ENCODE peak calls at places on chromosomes 6 and 20, in ten cellular contexts. One of them, this sample, is unnamed.

GRCh38 chr6:49003348-49003747 is 459.7 kb downstream of the MMUT start:
- DNase-seq in heart right ventricle: no peak
- DNase-seq in gastrocnemius medialis: no peak
- DNase-seq in H9: no peak
- DNase-seq in cardiac fibroblast: no peak
- DNase-seq in left ventricle myocardium inferior: no peak
- DNase-seq in PC-3: no peak
- DNase-seq in fibroblast of lung: no peak
- DNase-seq in OCI-LY7: no peak
- DNase-seq in neural progenitor cell: no peak
- DNase-seq in this sample: no peak

GRCh38 chr20:2993250-2993649 is 50.2 kb upstream of the GNRH2 start:
- DNase-seq in H9: no peak
- DNase-seq in OCI-LY7: no peak
- DNase-seq in neural progenitor cell: no peak
- DNase-seq in gastrocnemius medialis: no peak
- DNase-seq in left ventricle myocardium inferior: no peak
- DNase-seq in heart right ventricle: no peak
- DNase-seq in fibroblast of lung: no peak
- DNase-seq in PC-3: no peak
- DNase-seq in cardiac fibroblast: no peak
- DNase-seq in this sample: no peak

GRCh38 chr6:67131827-67132226 is 1424.8 kb upstream of the EYS start:
- DNase-seq in neural progenitor cell: peak
- DNase-seq in left ventricle myocardium inferior: no peak
- DNase-seq in OCI-LY7: no peak
- DNase-seq in H9: no peak
- DNase-seq in heart right ventricle: no peak
- DNase-seq in fibroblast of lung: peak
- DNase-seq in cardiac fibroblast: no peak
- DNase-seq in PC-3: peak
- DNase-seq in gastrocnemius medialis: no peak
- DNase-seq in this sample: no peak

GRCh38 chr20:53116733-53117132 is 144.6 kb downstream of the TSHZ2 start:
- DNase-seq in left ventricle myocardium inferior: no peak
- DNase-seq in OCI-LY7: no peak
- DNase-seq in neural progenitor cell: no peak
- DNase-seq in fibroblast of lung: no peak
- DNase-seq in heart right ventricle: no peak
- DNase-seq in gastrocnemius medialis: no peak
- DNase-seq in H9: no peak
- DNase-seq in cardiac fibroblast: no peak
- DNase-seq in PC-3: no peak
- DNase-seq in this sample: no peak

GRCh38 chr20:34112600-34113061 is 588 bp upstream of the EIF2S2 start:
- DNase-seq in gastrocnemius medialis: peak
- DNase-seq in fibroblast of lung: peak
- DNase-seq in PC-3: no peak
- DNase-seq in left ventricle myocardium inferior: no peak
- DNase-seq in heart right ventricle: peak
- DNase-seq in neural progenitor cell: peak
- DNase-seq in H9: peak
- DNase-seq in cardiac fibroblast: peak
- DNase-seq in OCI-LY7: no peak
- DNase-seq in this sample: peak

GRCh38 chr6:73743556-73743955 is 47.6 kb downstream of the CD109 start:
- DNase-seq in left ventricle myocardium inferior: no peak
- DNase-seq in gastrocnemius medialis: no peak
- DNase-seq in PC-3: no peak
- DNase-seq in cardiac fibroblast: no peak
- DNase-seq in heart right ventricle: no peak
- DNase-seq in fibroblast of lung: no peak
- DNase-seq in OCI-LY7: no peak
- DNase-seq in neural progenitor cell: no peak
- DNase-seq in H9: no peak
- DNase-seq in this sample: no peak

GRCh38 chr6:136582702-136583471 is 32.7 kb upstream of the MAP7 start:
- DNase-seq in cardiac fibroblast: peak
- DNase-seq in gastrocnemius medialis: no peak
- DNase-seq in H9: no peak
- DNase-seq in OCI-LY7: peak
- DNase-seq in left ventricle myocardium inferior: no peak
- DNase-seq in PC-3: peak
- DNase-seq in fibroblast of lung: peak
- DNase-seq in heart right ventricle: no peak
- DNase-seq in neural progenitor cell: no peak
- DNase-seq in this sample: no peak

GRCh38 chr6:75893058-75893775 is 144.2 kb downstream of the MYO6 start:
- DNase-seq in heart right ventricle: no peak
- DNase-seq in H9: no peak
- DNase-seq in neural progenitor cell: peak
- DNase-seq in left ventricle myocardium inferior: no peak
- DNase-seq in PC-3: peak
- DNase-seq in fibroblast of lung: peak
- DNase-seq in OCI-LY7: peak
- DNase-seq in cardiac fibroblast: peak
- DNase-seq in gastrocnemius medialis: no peak
- DNase-seq in this sample: peak

GRCh38 chr6:138099832-138100231 is 7.4 kb downstream of the PERP start:
- DNase-seq in cardiac fibroblast: peak
- DNase-seq in heart right ventricle: no peak
- DNase-seq in H9: no peak
- DNase-seq in OCI-LY7: no peak
- DNase-seq in PC-3: peak
- DNase-seq in neural progenitor cell: no peak
- DNase-seq in left ventricle myocardium inferior: no peak
- DNase-seq in gastrocnemius medialis: no peak
- DNase-seq in fibroblast of lung: peak
- DNase-seq in this sample: no peak

GRCh38 chr6:45163952-45164766 is 164.0 kb upstream of the RUNX2 start:
- DNase-seq in left ventricle myocardium inferior: no peak
- DNase-seq in OCI-LY7: no peak
- DNase-seq in gastrocnemius medialis: no peak
- DNase-seq in heart right ventricle: no peak
- DNase-seq in H9: no peak
- DNase-seq in cardiac fibroblast: peak
- DNase-seq in fibroblast of lung: no peak
- DNase-seq in PC-3: peak
- DNase-seq in neural progenitor cell: no peak
- DNase-seq in this sample: peak

GRCh38 chr6:38871745-38872568 is 156.8 kb downstream of the DNAH8 start:
- DNase-seq in PC-3: peak
- DNase-seq in neural progenitor cell: peak
- DNase-seq in cardiac fibroblast: peak
- DNase-seq in left ventricle myocardium inferior: no peak
- DNase-seq in fibroblast of lung: peak
- DNase-seq in heart right ventricle: peak
- DNase-seq in H9: peak
- DNase-seq in gastrocnemius medialis: no peak
- DNase-seq in OCI-LY7: peak
- DNase-seq in this sample: peak

GRCh38 chr6:108838101-108838717 is 10.0 kb upstream of the ARMC2 start:
- DNase-seq in left ventricle myocardium inferior: no peak
- DNase-seq in gastrocnemius medialis: no peak
- DNase-seq in H9: peak
- DNase-seq in heart right ventricle: no peak
- DNase-seq in PC-3: peak
- DNase-seq in neural progenitor cell: peak
- DNase-seq in fibroblast of lung: peak
- DNase-seq in cardiac fibroblast: no peak
- DNase-seq in OCI-LY7: no peak
- DNase-seq in this sample: peak
- TF ChIP-seq CTCF in left ventricle myocardium inferior: no peak
- TF ChIP-seq CTCF in gastrocnemius medialis: no peak
- TF ChIP-seq CTCF in H9: peak
- TF ChIP-seq CTCF in heart right ventricle: no peak
- TF ChIP-seq CTCF in PC-3: peak
- TF ChIP-seq CTCF in neural progenitor cell: peak
- TF ChIP-seq CTCF in fibroblast of lung: peak
- TF ChIP-seq CTCF in cardiac fibroblast: peak
- TF ChIP-seq CTCF in OCI-LY7: peak
- TF ChIP-seq CTCF in this sample: no peak

GRCh38 chr20:64138276-64138815 is 25.9 kb upstream of the MYT1 start:
- DNase-seq in gastrocnemius medialis: no peak
- DNase-seq in neural progenitor cell: no peak
- DNase-seq in heart right ventricle: no peak
- DNase-seq in OCI-LY7: no peak
- DNase-seq in left ventricle myocardium inferior: no peak
- DNase-seq in fibroblast of lung: no peak
- DNase-seq in PC-3: no peak
- DNase-seq in cardiac fibroblast: no peak
- DNase-seq in H9: no peak
- DNase-seq in this sample: no peak

GRCh38 chr20:64133951-64134407 is 26.6 kb upstream of the NPBWR2 start:
- DNase-seq in cardiac fibroblast: no peak
- DNase-seq in OCI-LY7: peak
- DNase-seq in gastrocnemius medialis: no peak
- DNase-seq in H9: no peak
- DNase-seq in PC-3: no peak
- DNase-seq in heart right ventricle: no peak
- DNase-seq in left ventricle myocardium inferior: no peak
- DNase-seq in fibroblast of lung: no peak
- DNase-seq in neural progenitor cell: peak
- DNase-seq in this sample: no peak

GRCh38 chr20:64137598-64138031 is 26.6 kb upstream of the MYT1 start:
- DNase-seq in heart right ventricle: no peak
- DNase-seq in fibroblast of lung: no peak
- DNase-seq in PC-3: no peak
- DNase-seq in cardiac fibroblast: no peak
- DNase-seq in neural progenitor cell: no peak
- DNase-seq in gastrocnemius medialis: no peak
- DNase-seq in H9: no peak
- DNase-seq in left ventricle myocardium inferior: no peak
- DNase-seq in OCI-LY7: no peak
- DNase-seq in this sample: no peak

GRCh38 chr20:64139200-64140081 is 24.8 kb upstream of the MYT1 start:
- DNase-seq in fibroblast of lung: no peak
- DNase-seq in cardiac fibroblast: no peak
- DNase-seq in OCI-LY7: no peak
- DNase-seq in left ventricle myocardium inferior: no peak
- DNase-seq in neural progenitor cell: no peak
- DNase-seq in heart right ventricle: no peak
- DNase-seq in gastrocnemius medialis: no peak
- DNase-seq in H9: no peak
- DNase-seq in PC-3: no peak
- DNase-seq in this sample: peak

DNA sequence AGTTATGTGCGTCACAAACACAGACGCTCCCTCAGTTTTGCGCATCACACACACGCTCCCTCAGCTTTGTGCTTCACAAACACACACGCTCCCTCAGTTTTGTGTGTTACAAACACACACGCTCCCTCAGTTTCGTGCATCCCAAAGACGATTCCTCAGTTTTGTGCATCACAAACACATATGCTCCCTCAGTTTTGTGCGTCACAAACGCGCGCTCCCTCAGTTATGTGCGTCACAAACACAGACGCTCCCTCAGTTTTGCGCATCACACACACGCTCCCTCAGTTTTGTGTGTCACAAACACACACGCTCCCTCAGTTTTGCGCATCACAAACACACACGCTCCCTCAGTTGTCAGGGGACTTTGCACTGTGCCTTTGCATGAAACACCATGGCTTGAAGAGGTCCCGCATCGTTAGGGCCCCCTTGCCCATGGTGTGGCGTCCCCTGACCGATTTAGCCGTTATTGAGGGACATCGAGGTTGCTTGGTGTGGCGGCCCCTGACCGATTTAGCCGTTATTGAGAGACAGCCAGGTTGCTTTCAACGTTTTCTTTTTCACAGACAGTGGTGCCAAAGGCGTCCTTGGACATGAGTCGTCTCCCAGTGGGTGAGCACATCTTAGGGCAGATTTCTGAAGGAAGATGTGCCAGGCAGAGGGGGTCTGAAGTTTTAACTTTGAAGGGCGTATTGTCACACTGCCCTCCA is 28.1 kb upstream of the MYT1 start:
- DNase-seq in H9: no peak
- DNase-seq in gastrocnemius medialis: no peak
- DNase-seq in PC-3: no peak
- DNase-seq in fibroblast of lung: no peak
- DNase-seq in cardiac fibroblast: no peak
- DNase-seq in heart right ventricle: no peak
- DNase-seq in left ventricle myocardium inferior: no peak
- DNase-seq in neural progenitor cell: no peak
- DNase-seq in OCI-LY7: no peak
- DNase-seq in this sample: no peak
- TF ChIP-seq CTCF in H9: no peak
- TF ChIP-seq CTCF in gastrocnemius medialis: no peak
- TF ChIP-seq CTCF in PC-3: no peak
- TF ChIP-seq CTCF in fibroblast of lung: no peak
- TF ChIP-seq CTCF in cardiac fibroblast: no peak
- TF ChIP-seq CTCF in heart right ventricle: no peak
- TF ChIP-seq CTCF in left ventricle myocardium inferior: no peak
- TF ChIP-seq CTCF in neural progenitor cell: no peak
- TF ChIP-seq CTCF in OCI-LY7: no peak
- TF ChIP-seq CTCF in this sample: no peak

DNA sequence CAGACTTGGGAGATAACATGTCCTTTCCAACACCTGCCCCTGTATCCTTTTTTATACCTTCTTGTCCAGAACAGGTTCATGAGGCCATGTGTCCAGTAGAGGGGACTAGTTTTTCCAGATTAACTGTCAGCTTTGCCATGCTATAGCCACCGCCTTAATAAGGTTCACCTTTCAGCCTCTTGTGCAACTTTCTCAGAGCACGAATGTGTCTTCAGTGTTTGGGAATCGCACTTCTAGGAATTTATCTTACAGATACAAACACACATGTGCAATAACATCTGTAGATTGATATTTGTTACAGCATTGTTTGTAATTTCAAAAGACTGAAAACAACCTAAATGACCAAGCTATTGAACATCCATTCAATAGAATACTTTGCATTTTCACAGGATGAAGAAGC is 21.4 kb downstream of the NCR2 start:
- DNase-seq in cardiac fibroblast: no peak
- DNase-seq in OCI-LY7: no peak
- DNase-seq in left ventricle myocardium inferior: no peak
- DNase-seq in heart right ventricle: no peak
- DNase-seq in neural progenitor cell: no peak
- DNase-seq in H9: no peak
- DNase-seq in PC-3: peak
- DNase-seq in fibroblast of lung: no peak
- DNase-seq in gastrocnemius medialis: no peak
- DNase-seq in this sample: no peak
- TF ChIP-seq CTCF in cardiac fibroblast: no peak
- TF ChIP-seq CTCF in OCI-LY7: no peak
- TF ChIP-seq CTCF in left ventricle myocardium inferior: no peak
- TF ChIP-seq CTCF in heart right ventricle: no peak
- TF ChIP-seq CTCF in neural progenitor cell: no peak
- TF ChIP-seq CTCF in H9: no peak
- TF ChIP-seq CTCF in PC-3: no peak
- TF ChIP-seq CTCF in fibroblast of lung: no peak
- TF ChIP-seq CTCF in gastrocnemius medialis: no peak
- TF ChIP-seq CTCF in this sample: no peak

DNA sequence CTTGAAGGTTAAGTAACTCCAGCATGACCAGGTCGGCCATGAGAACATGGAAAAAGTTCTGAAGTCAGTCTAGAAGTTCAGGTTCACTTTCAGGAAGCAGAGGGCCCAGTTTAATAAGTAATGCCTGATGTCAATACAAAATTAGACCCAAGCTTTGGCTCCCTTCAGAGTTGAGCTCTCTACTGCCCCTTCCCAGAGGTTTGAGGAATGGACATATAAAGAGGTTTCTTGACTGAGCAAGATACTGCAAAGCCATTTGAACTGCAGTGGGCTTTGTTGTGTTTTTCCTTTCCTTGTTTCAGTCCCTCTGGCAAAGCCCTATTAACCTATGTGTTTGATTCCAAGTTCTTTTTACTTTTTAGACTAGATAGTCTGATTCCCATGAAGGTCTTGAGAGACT is 97.8 kb upstream of the PREP start:
- DNase-seq in H9: no peak
- DNase-seq in left ventricle myocardium inferior: no peak
- DNase-seq in fibroblast of lung: no peak
- DNase-seq in heart right ventricle: no peak
- DNase-seq in neural progenitor cell: no peak
- DNase-seq in cardiac fibroblast: no peak
- DNase-seq in PC-3: no peak
- DNase-seq in gastrocnemius medialis: no peak
- DNase-seq in OCI-LY7: no peak
- DNase-seq in this sample: no peak
- TF ChIP-seq CTCF in H9: peak
- TF ChIP-seq CTCF in left ventricle myocardium inferior: no peak
- TF ChIP-seq CTCF in fibroblast of lung: no peak
- TF ChIP-seq CTCF in heart right ventricle: no peak
- TF ChIP-seq CTCF in neural progenitor cell: peak
- TF ChIP-seq CTCF in cardiac fibroblast: no peak
- TF ChIP-seq CTCF in PC-3: peak
- TF ChIP-seq CTCF in gastrocnemius medialis: no peak
- TF ChIP-seq CTCF in OCI-LY7: peak
- TF ChIP-seq CTCF in this sample: no peak

This sample was measured in Calu3.